ENCODE peak calls at places on chromosomes 1 and 21, in seven cellular contexts. L, Z, W, Y, B, R and X are unnamed samples.
A peak's percentile ranks its signal among the peaks of the same experiment; 100 is the strongest.

GRCh38 chr1:14486401-14487110 is 111.9 kb upstream of the KAZN start:
- DNase-seq in L (no peak), Z (no peak), W (no peak), Y (no peak), B (no peak), R (peak; percentile 68), X (no peak)

GRCh38 chr1:53573931-53574330 is 114.7 kb downstream of the DMRTB1 start:
- DNase-seq in L (no peak), Z (no peak), W (peak; percentile 8), Y (no peak), B (no peak), R (no peak), X (no peak)

GRCh38 chr1:33065301-33065700 is 15.7 kb upstream of the AZIN2 start:
- DNase-seq in L (no peak), Z (no peak), W (no peak), Y (no peak), B (no peak), R (no peak), X (no peak)

GRCh38 chr21:14881863-14882262 is 182.9 kb downstream of the NRIP1 start:
- DNase-seq in L (no peak), Z (no peak), W (no peak), Y (no peak), B (no peak), R (no peak), X (no peak)

GRCh38 chr1:24294228-24294672 is 24.9 kb upstream of the GRHL3 start:
- DNase-seq in L (no peak), Z (no peak), W (no peak), Y (peak; percentile 93), B (no peak), R (peak; percentile 95), X (no peak)

GRCh38 chr21:33682992-33683627 is 40.8 kb downstream of the ITSN1 start:
- DNase-seq in L (no peak), Z (no peak), W (no peak), Y (peak; percentile 39), B (peak; percentile 34), R (peak; percentile 73), X (no peak)

GRCh38 chr1:201355471-201355870 is 22.0 kb downstream of the TNNT2 start:
- DNase-seq in L (no peak), Z (no peak), W (no peak), Y (no peak), B (no peak), R (no peak), X (no peak)

GRCh38 chr1:166874464-166874863 is 1.6 kb downstream of the TADA1 start:
- DNase-seq in L (no peak), Z (no peak), W (no peak), Y (no peak), B (no peak), R (no peak), X (no peak)

GRCh38 chr1:231318568-231318967 is 19.1 kb downstream of the EXOC8 start:
- DNase-seq in L (no peak), Z (no peak), W (no peak), Y (no peak), B (no peak), R (no peak), X (no peak)

GRCh38 chr1:221868894-221869293 is 127.0 kb upstream of the DUSP10 start:
- DNase-seq in L (no peak), Z (no peak), W (no peak), Y (peak; percentile 44), B (peak; percentile 28), R (peak; percentile 78), X (no peak)

GRCh38 chr1:180571832-180572636 is 13.3 kb downstream of the OVAAL start:
- DNase-seq in L (no peak), Z (no peak), W (no peak), Y (no peak), B (no peak), R (no peak), X (no peak)

GRCh38 chr1:15866696-15867687 is 19.5 kb downstream of the SPEN start:
- DNase-seq in L (no peak), Z (no peak), W (no peak), Y (no peak), B (no peak), R (peak; percentile 76), X (no peak)